ENCODE peak calls at places on chromosome 9, in five cellular contexts. G is tibial artery, Q is PC-3, M is ovary, I is heart left ventricle. F is an unnamed sample.
A peak's percentile ranks its signal among the peaks of the same experiment; 100 is the strongest.

GRCh38 chr9:104748359-104749031 is 1.0 kb downstream of the NIPSNAP3A start:
- DNase-seq in G (no peak), Q (peak; percentile 19), M (no peak), I (no peak), F (no peak)

GRCh38 chr9:2017209-2017458 is 2.0 kb downstream of the SMARCA2 start:
- DNase-seq in G (no peak), Q (no peak), M (no peak), I (no peak), F (peak; percentile 10)

GRCh38 chr9:122221223-122221811 is 7.4 kb downstream of the LHX6 start:
- DNase-seq in G (no peak), Q (no peak), M (no peak), I (no peak), F (no peak)

GRCh38 chr9:2933165-2934095 is 89.5 kb upstream of the PUM3 start:
- DNase-seq in G (no peak), Q (no peak), M (no peak), I (peak; percentile 18), F (no peak)

GRCh38 chr9:27535701-27536118 is 6.1 kb upstream of the MOB3B start:
- DNase-seq in G (no peak), Q (no peak), M (no peak), I (no peak), F (no peak)

GRCh38 chr9:115882911-115883310 is 270.7 kb upstream of the PAPPA start:
- DNase-seq in G (no peak), Q (no peak), M (no peak), I (no peak), F (no peak)

GRCh38 chr9:120603010-120603409 is 23.0 kb upstream of the CDK5RAP2 start:
- DNase-seq in G (no peak), Q (no peak), M (no peak), I (no peak), F (no peak)

GRCh38 chr9:35115680-35116538 is at the start of gene ATOSB:
- DNase-seq in G (peak; percentile 99), Q (peak; percentile 89), M (peak; percentile 92), I (peak; percentile 97), F (peak; percentile 97)

GRCh38 chr9:8850916-8851315 is 1051.3 kb upstream of the DMAC1 start:
- DNase-seq in G (no peak), Q (no peak), M (no peak), I (no peak), F (no peak)

GRCh38 chr9:2526071-2526862 is 95.3 kb upstream of the VLDLR start:
- DNase-seq in G (no peak), Q (no peak), M (no peak), I (no peak), F (no peak)

GRCh38 chr9:6549106-6549505 is 96.4 kb downstream of the GLDC start:
- DNase-seq in G (no peak), Q (no peak), M (no peak), I (no peak), F (no peak)

GRCh38 chr9:21983509-21983908 is 10.7 kb downstream of the CDKN2A start:
- DNase-seq in G (no peak), Q (no peak), M (no peak), I (no peak), F (no peak)

GRCh38 chr9:16679327-16679821 is 191.1 kb downstream of the BNC2 start:
- DNase-seq in G (no peak), Q (no peak), M (no peak), I (no peak), F (no peak)

GRCh38 chr9:82117025-82117424 is 128.5 kb downstream of the SPATA31D1 start:
- DNase-seq in G (no peak), Q (no peak), M (peak; percentile 13), I (no peak), F (no peak)

GRCh38 chr9:112447283-112447761 is 39.3 kb upstream of the KIAA1958 start:
- DNase-seq in G (no peak), Q (no peak), M (no peak), I (no peak), F (no peak)

GRCh38 chr9:127637322-127637847 is 25.3 kb downstream of the STXBP1 start:
- DNase-seq in G (no peak), Q (peak; percentile 55), M (peak; percentile 36), I (no peak), F (no peak)

GRCh38 chr9:88663766-88664419 is 128.9 kb downstream of the NXNL2 start:
- DNase-seq in G (no peak), Q (no peak), M (no peak), I (no peak), F (no peak)

GRCh38 chr9:130936285-130937117 is 2.5 kb downstream of the FIBCD1 start:
- DNase-seq in G (peak; percentile 81), Q (peak; percentile 38), M (peak; percentile 71), I (no peak), F (no peak)

GRCh38 chr9:123073991-123074422 is 40.5 kb downstream of the GPR21 start:
- DNase-seq in G (no peak), Q (no peak), M (no peak), I (no peak), F (no peak)

GRCh38 chr9:104871961-104872527 is 55.9 kb downstream of the ABCA1 start:
- DNase-seq in G (no peak), Q (peak; percentile 19), M (no peak), I (no peak), F (no peak)

GRCh38 chr9:78676623-78677022 is 379.7 kb downstream of the PSAT1 start:
- DNase-seq in G (no peak), Q (no peak), M (no peak), I (no peak), F (no peak)

GRCh38 chr9:28212979-28213378 is 639.7 kb upstream of the C9orf72 start:
- DNase-seq in G (no peak), Q (peak; percentile 91), M (no peak), I (no peak), F (no peak)

DNA sequence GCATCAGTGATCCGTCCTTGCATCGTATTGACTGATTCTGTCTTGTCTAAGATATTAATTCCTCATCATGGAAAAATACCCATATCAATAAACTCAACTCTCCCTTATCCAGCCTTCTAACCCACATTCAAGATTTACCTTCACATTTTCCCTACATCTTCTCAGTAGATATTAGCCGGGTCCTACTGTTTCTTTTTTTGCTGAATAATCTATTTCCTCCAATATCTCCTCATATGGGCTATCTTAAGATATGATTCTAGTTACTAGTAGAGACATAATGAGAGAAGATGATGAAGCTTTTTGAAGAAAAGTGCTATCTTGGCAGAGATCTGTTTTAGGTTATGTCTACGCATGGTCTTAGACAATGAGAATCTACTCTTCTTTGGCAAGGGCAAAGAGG is 785.8 kb downstream of the BRINP1 start:
- DNase-seq in G (no peak), Q (no peak), M (no peak), I (no peak), F (no peak)
- H3K9me3 ChIP-seq in G (no peaks in the 10 kb centered on the region), Q (no peaks in the 10 kb centered on the region), M (no peaks in the 10 kb centered on the region), I (no peaks in the 10 kb centered on the region), F (no peaks in the 10 kb centered on the region)

GRCh38 chr9:14283276-14283675 is 30.7 kb downstream of the NFIB start:
- DNase-seq in G (no peak), Q (no peak), M (no peak), I (no peak), F (no peak)
- H3K4me1 ChIP-seq in G (peaks cover 85% of the 10 kb centered on the region), Q (peaks cover 4% of the 10 kb centered on the region), M (peaks cover 3% of the 10 kb centered on the region), I (peaks cover 30% of the 10 kb centered on the region), F (peaks cover 52% of the 10 kb centered on the region)

DNA sequence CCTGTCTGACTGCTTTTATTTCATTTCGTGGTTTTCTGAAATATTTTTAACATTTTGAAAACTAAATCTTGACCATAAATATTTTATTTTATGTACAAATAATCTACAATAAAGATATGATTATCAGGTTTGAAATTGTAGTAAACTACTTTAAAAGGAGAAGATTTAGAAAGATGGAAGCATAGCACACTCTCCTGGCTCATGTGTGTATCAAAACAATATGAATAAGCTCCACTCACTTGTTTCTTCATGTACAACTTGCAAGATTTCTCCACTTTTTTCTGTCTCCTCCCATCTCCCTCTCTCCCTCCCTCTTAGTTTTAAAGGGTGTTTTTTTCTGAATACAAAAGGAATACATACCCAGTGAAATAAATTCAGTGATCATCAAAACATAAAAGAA is 15.4 kb upstream of the VPS13A start:
- DNase-seq in G (no peak), Q (no peak), M (no peak), I (no peak), F (no peak)
- TF ChIP-seq CTCF in G (no peak), Q (no peak), M (no peak), I (no peak), F (no peak)

GRCh38 chr9:40913928-40914673 is 214.4 kb downstream of the FOXD4L6 start:
- DNase-seq in G (no peak), Q (no peak), M (no peak), I (no peak), F (no peak)
- H3K9me3 ChIP-seq in G (peaks cover 83% of the 10 kb centered on the region), Q (no peaks in the 10 kb centered on the region), M (peaks cover 76% of the 10 kb centered on the region), I (peaks cover 12% of the 10 kb centered on the region), F (peaks cover 87% of the 10 kb centered on the region)

GRCh38 chr9:93025736-93026135 is 32.8 kb upstream of the SUSD3 start:
- DNase-seq in G (no peak), Q (no peak), M (no peak), I (no peak), F (no peak)

GRCh38 chr9:93024646-93024910 is 33.9 kb upstream of the SUSD3 start:
- DNase-seq in G (no peak), Q (no peak), M (no peak), I (no peak), F (no peak)

GRCh38 chr9:93023521-93023815 is 35.0 kb upstream of the SUSD3 start:
- DNase-seq in G (no peak), Q (no peak), M (no peak), I (no peak), F (no peak)

GRCh38 chr9:93026640-93027039 is 31.9 kb upstream of the SUSD3 start:
- DNase-seq in G (no peak), Q (no peak), M (no peak), I (no peak), F (no peak)

DNA sequence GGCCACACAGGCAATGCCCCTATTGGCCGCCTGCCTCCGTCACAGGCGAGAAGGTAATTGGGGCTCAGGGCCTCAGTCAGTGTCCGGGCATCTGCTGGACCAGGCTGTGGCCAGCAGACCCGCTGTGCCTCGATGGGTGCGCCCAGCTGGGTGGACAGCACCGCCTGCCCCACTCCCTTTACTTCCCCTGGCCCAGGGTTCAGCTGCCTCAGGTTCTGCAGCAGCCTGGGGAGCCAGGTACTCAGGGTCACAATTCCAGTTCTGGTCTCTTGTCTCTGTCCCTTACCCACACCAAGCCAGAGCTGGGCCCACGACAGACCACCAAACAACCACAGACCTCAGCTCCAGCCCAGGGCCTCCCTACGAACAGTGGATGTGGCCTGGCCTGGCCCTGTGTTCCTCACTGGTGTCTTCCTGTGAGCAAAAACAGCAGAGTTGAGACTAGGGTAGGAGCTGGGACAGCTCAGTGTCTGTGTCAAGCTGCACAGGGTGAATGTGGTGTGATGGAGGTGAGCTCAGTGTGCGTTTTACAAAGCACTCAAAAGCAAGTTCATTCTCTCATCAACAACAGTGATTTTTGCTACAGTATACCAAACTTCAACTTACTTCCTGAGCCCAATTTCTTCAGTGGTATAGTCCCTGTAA is 33.4 kb upstream of the SUSD3 start:
- DNase-seq in G (no peak), Q (no peak), M (no peak), I (no peak), F (no peak)
- H3K4me1 ChIP-seq in G (no peaks in the 10 kb centered on the region), Q (no peaks in the 10 kb centered on the region), M (no peaks in the 10 kb centered on the region), I (no peaks in the 10 kb centered on the region), F (no peaks in the 10 kb centered on the region)

DNA sequence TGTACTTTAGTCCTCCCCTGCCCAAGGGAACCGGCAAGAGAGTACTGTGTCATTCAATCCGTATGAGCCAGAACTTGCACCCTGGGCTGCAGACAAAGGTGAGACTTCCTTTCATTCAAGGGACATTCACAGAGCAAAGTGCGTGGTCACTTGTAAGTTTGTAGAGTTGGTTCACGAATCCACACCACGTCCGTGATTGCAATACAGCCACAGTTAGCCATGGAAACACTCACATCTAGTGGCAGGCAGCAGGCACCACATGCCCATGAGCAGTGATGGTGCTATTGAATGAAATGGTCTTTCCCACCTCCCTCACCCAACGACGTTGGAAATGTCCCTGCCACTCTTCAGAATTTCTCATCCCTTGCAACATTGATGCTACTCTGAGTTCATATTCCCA is 72.6 kb downstream of the SYK start:
- DNase-seq in G (no peak), Q (no peak), M (no peak), I (no peak), F (no peak)
- TF ChIP-seq CTCF in G (no peak), Q (no peak), M (no peak), I (no peak), F (no peak)

F was measured in thoracic aorta.